ENCODE peak calls at places on chromosomes 13 and 19, in four cellular contexts. H, X, W and E are unnamed samples.

GRCh38 chr13:64937302-64937701 is 2292.8 kb downstream of the PCDH9 start:
- DNase-seq in H (no peak), X (no peak), W (no peak), E (no peak)

GRCh38 chr13:109243311-109243951 is 543.0 kb downstream of the IRS2 start:
- DNase-seq in H (no peak), X (peak; percentile 76), W (no peak), E (no peak)

GRCh38 chr19:11296264-11296663 is 304 bp downstream of the TSPAN16 start:
- DNase-seq in H (peak; percentile 49), X (peak; percentile 21), W (no peak), E (no peak)

GRCh38 chr13:99955747-99956472 is 15.7 kb downstream of the ZIC5 start:
- DNase-seq in H (no peak), X (no peak), W (no peak), E (peak; percentile 75)

GRCh38 chr19:30388327-30388726 is 16.1 kb downstream of the ZNF536 start:
- DNase-seq in H (no peak), X (no peak), W (no peak), E (no peak)

GRCh38 chr19:51572908-51573307 is 1.8 kb downstream of the ZNF175 start:
- DNase-seq in H (no peak), X (no peak), W (no peak), E (no peak)

GRCh38 chr19:5063873-5064645 is 95.1 kb downstream of the KDM4B start:
- DNase-seq in H (no peak), X (no peak), W (no peak), E (peak; percentile 63)

GRCh38 chr13:73607489-73608156 is 526.6 kb downstream of the KLF12 start:
- DNase-seq in H (no peak), X (no peak), W (no peak), E (no peak)

GRCh38 chr19:7699422-7700127 is 2.4 kb downstream of the FCER2 start:
- DNase-seq in H (no peak), X (no peak), W (no peak), E (no peak)

GRCh38 chr13:32903720-32904119 is 112.5 kb upstream of the KL start:
- DNase-seq in H (no peak), X (no peak), W (no peak), E (no peak)

GRCh38 chr19:49363265-49364082 is at the start of gene DKKL1:
- DNase-seq in H (peak; percentile 100), X (peak; percentile 100), W (peak; percentile 96), E (peak; percentile 97)

GRCh38 chr19:11164879-11165406 is 9.4 kb upstream of the SPC24 start:
- DNase-seq in H (peak; percentile 77), X (no peak), W (peak; percentile 79), E (no peak)

GRCh38 chr19:6022570-6023049 is 44.7 kb upstream of the RANBP3 start:
- DNase-seq in H (no peak), X (no peak), W (no peak), E (no peak)

GRCh38 chr19:5692785-5693194 is 2.7 kb downstream of the RPL36 start:
- DNase-seq in H (no peak), X (no peak), W (no peak), E (no peak)

GRCh38 chr13:47109028-47109427 is 212.2 kb upstream of the HTR2A start:
- DNase-seq in H (no peak), X (no peak), W (no peak), E (no peak)

GRCh38 chr19:13784731-13785452 is 10.4 kb upstream of the ZSWIM4 start:
- DNase-seq in H (peak; percentile 60), X (peak; percentile 78), W (peak; percentile 88), E (peak; percentile 84)

GRCh38 chr19:7618771-7619510 is 10.4 kb downstream of the XAB2 start:
- DNase-seq in H (no peak), X (peak; percentile 94), W (peak; percentile 81), E (peak; percentile 94)

GRCh38 chr19:3670796-3671679 is 29.2 kb downstream of the PIP5K1C start:
- DNase-seq in H (peak; percentile 65), X (peak; percentile 59), W (peak; percentile 71), E (peak; percentile 66)

GRCh38 chr13:67367385-67367784 is 137.2 kb upstream of the PCDH9 start:
- DNase-seq in H (no peak), X (no peak), W (no peak), E (no peak)

GRCh38 chr13:110240352-110240751 is 66.6 kb downstream of the COL4A1 start:
- DNase-seq in H (no peak), X (no peak), W (no peak), E (no peak)

GRCh38 chr19:27753622-27754021 is 1459.3 kb downstream of the UQCRFS1 start:
- DNase-seq in H (no peak), X (no peak), W (no peak), E (no peak)

GRCh38 chr19:14614099-14614412 is 31.2 kb downstream of the CLEC17A start:
- DNase-seq in H (no peak), X (no peak), W (peak; percentile 57), E (no peak)

GRCh38 chr13:46487748-46488147 is 65.2 kb upstream of the LRCH1 start:
- DNase-seq in H (no peak), X (no peak), W (no peak), E (no peak)

GRCh38 chr13:66424417-66424816 is 805.7 kb downstream of the PCDH9 start:
- DNase-seq in H (no peak), X (no peak), W (no peak), E (no peak)

GRCh38 chr19:29393915-29394460 is 131.8 kb upstream of the VSTM2B start:
- DNase-seq in H (no peak), X (no peak), W (no peak), E (no peak)

GRCh38 chr19:56132316-56132822 is 8.7 kb upstream of the ZNF444 start:
- DNase-seq in H (no peak), X (no peak), W (no peak), E (peak; percentile 71)

GRCh38 chr13:39317284-39317683 is 279.0 kb downstream of the NHLRC3 start:
- DNase-seq in H (peak; percentile 38), X (no peak), W (no peak), E (no peak)

GRCh38 chr19:29785955-29786589 is 25.7 kb upstream of the CCNE1 start:
- DNase-seq in H (no peak), X (no peak), W (no peak), E (no peak)

GRCh38 chr19:18287836-18288772 is 6.7 kb upstream of the JUND start:
- DNase-seq in H (no peak), X (no peak), W (no peak), E (no peak)

GRCh38 chr13:54989418-54989817 is 1960.8 kb downstream of the OLFM4 start:
- DNase-seq in H (no peak), X (no peak), W (no peak), E (no peak)

GRCh38 chr19:57242821-57243220 is 2.4 kb downstream of the ZNF805 start:
- DNase-seq in H (no peak), X (no peak), W (no peak), E (no peak)

GRCh38 chr19:56253737-56254136 is 18.8 kb upstream of the EDDM13 start:
- DNase-seq in H (peak; percentile 15), X (no peak), W (no peak), E (no peak)

GRCh38 chr19:2266183-2266993 is 10.2 kb upstream of the JSRP1 start:
- DNase-seq in H (peak; percentile 80), X (peak; percentile 81), W (peak; percentile 95), E (peak; percentile 79)

GRCh38 chr13:75788494-75788991 is 152.4 kb downstream of the LMO7 start:
- DNase-seq in H (no peak), X (no peak), W (peak; percentile 75), E (no peak)
- TF ChIP-seq POLR2A in H (no peak), X (no peak), W (no peak), E (no peak)

GRCh38 chr19:1232652-1233360 is 5.0 kb downstream of the CBARP start:
- DNase-seq in H (no peak), X (no peak), W (peak; percentile 57), E (no peak)
- H3K27ac ChIP-seq in H (peak overlapping the region; percentile 69), X (no peak overlapping the region), W (peak overlapping the region; percentile 21), E (no peak overlapping the region)

GRCh38 chr19:32457540-32457939 is 52.0 kb downstream of the DPY19L3 start:
- DNase-seq in H (no peak), X (no peak), W (no peak), E (no peak)

GRCh38 chr19:32456406-32456805 is 50.8 kb downstream of the DPY19L3 start:
- DNase-seq in H (no peak), X (no peak), W (no peak), E (no peak)

GRCh38 chr19:32459199-32459865 is 53.8 kb downstream of the DPY19L3 start:
- DNase-seq in H (no peak), X (no peak), W (peak; percentile 51), E (no peak)

GRCh38 chr19:32460476-32460875 is 54.9 kb downstream of the DPY19L3 start:
- DNase-seq in H (no peak), X (no peak), W (no peak), E (no peak)

GRCh38 chr19:32458500-32459123 is 53.0 kb downstream of the DPY19L3 start:
- DNase-seq in H (no peak), X (no peak), W (no peak), E (no peak)
- TF ChIP-seq POLR2A in H (no peak), X (no peak), W (no peak), E (no peak)

DNA sequence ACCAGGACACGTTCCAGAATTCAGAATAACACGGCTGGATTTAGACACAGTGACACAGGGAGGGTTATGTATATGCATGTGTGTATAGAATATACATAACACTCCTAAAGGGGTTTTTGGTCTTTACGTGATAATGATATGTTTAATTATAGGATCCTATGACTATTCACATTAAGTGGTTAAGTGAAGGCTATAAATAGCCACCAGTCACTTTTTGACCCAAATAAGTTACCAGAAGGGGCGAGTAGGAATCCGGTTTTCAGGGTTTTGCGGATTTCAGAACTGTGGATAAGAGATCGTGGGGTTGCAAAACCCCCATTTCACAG is 6.9 kb downstream of the ANGPTL6 start:
- DNase-seq in H (no peak), X (no peak), W (no peak), E (no peak)
- H3K27ac ChIP-seq in H (peak overlapping the region; percentile 58), X (peak overlapping the region; percentile 88), W (peak overlapping the region; percentile 84), E (peak overlapping the region; percentile 17)

DNA sequence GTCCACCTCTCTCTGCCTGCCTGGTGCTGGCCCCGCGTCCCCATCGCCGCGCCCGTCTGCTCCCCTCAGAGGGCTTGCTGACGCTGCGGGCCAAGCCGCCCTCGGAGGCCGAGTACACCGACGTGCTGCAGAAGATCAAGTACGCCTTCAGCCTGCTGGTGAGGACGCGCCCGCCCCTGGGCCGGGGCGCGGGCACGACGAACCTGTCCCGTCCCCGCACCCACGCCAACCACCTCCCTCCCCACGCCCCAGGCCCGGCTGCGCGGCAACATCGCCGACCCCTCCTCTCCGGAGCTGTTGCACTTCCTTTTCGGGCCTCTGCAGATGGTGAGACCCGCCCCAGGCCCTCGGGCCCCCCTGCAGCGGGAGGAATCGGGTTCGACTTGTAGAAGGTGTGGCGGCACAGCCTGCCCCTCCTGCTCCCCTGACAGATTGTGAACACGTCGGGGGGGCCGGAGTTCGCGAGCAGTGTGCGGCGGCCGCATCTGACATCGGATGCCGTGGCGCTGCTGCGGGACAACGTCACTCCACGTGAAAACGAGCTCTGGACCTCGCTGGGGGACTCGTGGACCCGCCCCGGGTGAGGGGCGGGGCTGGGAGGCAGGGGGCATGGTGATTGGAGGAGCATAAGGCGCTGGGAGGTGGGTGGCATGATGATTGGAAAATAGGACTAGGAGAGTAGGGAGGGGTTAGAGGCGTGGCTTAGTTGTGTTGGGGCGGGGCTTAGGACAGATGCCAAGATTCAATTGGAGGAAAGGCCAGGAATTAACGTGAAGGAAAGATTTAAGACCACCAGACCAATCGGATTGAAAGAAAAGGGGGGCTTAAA is 6.6 kb downstream of the EPS8L1 start:
- DNase-seq in H (no peak), X (no peak), W (no peak), E (peak; percentile 89)
- TF ChIP-seq POLR2A in H (no peak), X (no peak), W (no peak), E (no peak)